ENCODE peak calls at places on chromosomes 1 and 21, in eight cellular contexts. C, D, S, Y, M, H, X and T are unnamed samples.

GRCh38 chr1:198936371-198937083 is 297.7 kb downstream of the PTPRC start:
- DNase-seq in C (no peak), D (no peak), S (no peak), Y (no peak), M (no peak), H (no peak), X (peak), T (no peak)

GRCh38 chr1:212457740-212458338 is 25.1 kb downstream of the NENF start:
- DNase-seq in C (peak), D (peak), S (no peak), Y (no peak), M (peak), H (no peak), X (no peak), T (no peak)

GRCh38 chr1:180539103-180539502 is 19.7 kb upstream of the OVAAL start:
- DNase-seq in C (no peak), D (no peak), S (no peak), Y (no peak), M (no peak), H (no peak), X (no peak), T (no peak)

GRCh38 chr21:32348604-32349332 is 44.0 kb downstream of the URB1 start:
- DNase-seq in C (no peak), D (no peak), S (no peak), Y (no peak), M (no peak), H (no peak), X (no peak), T (no peak)

GRCh38 chr1:206829875-206830274 is 35.5 kb upstream of the IL20 start:
- DNase-seq in C (no peak), D (no peak), S (no peak), Y (no peak), M (no peak), H (no peak), X (no peak), T (no peak)

GRCh38 chr1:97433520-97434175 is 487.2 kb downstream of the DPYD start:
- DNase-seq in C (no peak), D (no peak), S (peak), Y (no peak), M (no peak), H (no peak), X (peak), T (no peak)

GRCh38 chr1:183125279-183125999 is 60.6 kb upstream of the LAMC2 start:
- DNase-seq in C (no peak), D (no peak), S (no peak), Y (no peak), M (no peak), H (no peak), X (no peak), T (no peak)

GRCh38 chr21:27426196-27426595 is 459.3 kb upstream of the ADAMTS5 start:
- DNase-seq in C (no peak), D (no peak), S (no peak), Y (no peak), M (no peak), H (no peak), X (no peak), T (no peak)

GRCh38 chr1:227437495-227438008 is 119.3 kb upstream of the CDC42BPA start:
- DNase-seq in C (peak), D (no peak), S (no peak), Y (no peak), M (no peak), H (no peak), X (peak), T (no peak)

GRCh38 chr21:34688145-34688544 is 19.4 kb downstream of the CLIC6 start:
- DNase-seq in C (peak), D (no peak), S (no peak), Y (no peak), M (peak), H (no peak), X (peak), T (no peak)

GRCh38 chr1:27572019-27572678 is 31.8 kb downstream of the AHDC1 start:
- DNase-seq in C (peak), D (no peak), S (no peak), Y (no peak), M (no peak), H (peak), X (no peak), T (no peak)

GRCh38 chr1:66207484-66207883 is 326.5 kb upstream of the SGIP1 start:
- DNase-seq in C (no peak), D (no peak), S (no peak), Y (no peak), M (no peak), H (no peak), X (peak), T (no peak)

GRCh38 chr21:45001134-45002095 is 61.6 kb downstream of the SLX9 start:
- DNase-seq in C (no peak), D (no peak), S (peak), Y (no peak), M (peak), H (no peak), X (peak), T (peak)

GRCh38 chr1:217135987-217136894 is 413.0 kb upstream of the ESRRG start:
- DNase-seq in C (peak), D (no peak), S (no peak), Y (no peak), M (no peak), H (no peak), X (no peak), T (no peak)

GRCh38 chr21:32653326-32653901 is 41.2 kb upstream of the CFAP298 start:
- DNase-seq in C (peak), D (peak), S (no peak), Y (no peak), M (no peak), H (no peak), X (peak), T (no peak)

GRCh38 chr21:46425061-46425460 is 33.6 kb upstream of the DIP2A start:
- DNase-seq in C (no peak), D (no peak), S (no peak), Y (no peak), M (no peak), H (no peak), X (no peak), T (no peak)